ENCODE peak calls at places on chromosomes 1 and 21, in ten cellular contexts. One of them, this sample, is unnamed.

GRCh38 chr1:231939118-231939517 is 312.5 kb downstream of the DISC1 start:
- DNase-seq in prostate gland: no peak
- DNase-seq in fibroblast of lung: no peak
- DNase-seq in BE2C: no peak
- DNase-seq in mucosa of descending colon: no peak
- DNase-seq in psoas muscle: no peak
- DNase-seq in heart left ventricle: no peak
- DNase-seq in OCI-LY7: no peak
- DNase-seq in IMR-90: no peak
- DNase-seq in foreskin fibroblast: no peak
- DNase-seq in this sample: no peak

GRCh38 chr1:165259706-165260105 is 96.8 kb downstream of the LMX1A start:
- DNase-seq in prostate gland: no peak
- DNase-seq in fibroblast of lung: no peak
- DNase-seq in BE2C: no peak
- DNase-seq in mucosa of descending colon: no peak
- DNase-seq in psoas muscle: no peak
- DNase-seq in heart left ventricle: no peak
- DNase-seq in OCI-LY7: no peak
- DNase-seq in IMR-90: no peak
- DNase-seq in foreskin fibroblast: no peak
- DNase-seq in this sample: no peak

GRCh38 chr1:223827193-223827663 is 18.5 kb downstream of the TP53BP2 start:
- DNase-seq in prostate gland: no peak
- DNase-seq in fibroblast of lung: peak; percentile 55
- DNase-seq in BE2C: no peak
- DNase-seq in mucosa of descending colon: no peak
- DNase-seq in psoas muscle: no peak
- DNase-seq in heart left ventricle: no peak
- DNase-seq in OCI-LY7: no peak
- DNase-seq in IMR-90: peak; percentile 59
- DNase-seq in foreskin fibroblast: peak; percentile 39
- DNase-seq in this sample: no peak

GRCh38 chr1:204130989-204131892 is 20.6 kb downstream of the ETNK2 start:
- DNase-seq in prostate gland: no peak
- DNase-seq in fibroblast of lung: peak; percentile 87
- DNase-seq in BE2C: no peak
- DNase-seq in mucosa of descending colon: no peak
- DNase-seq in psoas muscle: no peak
- DNase-seq in heart left ventricle: no peak
- DNase-seq in OCI-LY7: no peak
- DNase-seq in IMR-90: peak; percentile 89
- DNase-seq in foreskin fibroblast: peak; percentile 91
- DNase-seq in this sample: peak; percentile 90

GRCh38 chr1:46211051-46211450 is 7.9 kb downstream of the LURAP1 start:
- DNase-seq in prostate gland: no peak
- DNase-seq in fibroblast of lung: no peak
- DNase-seq in BE2C: no peak
- DNase-seq in mucosa of descending colon: no peak
- DNase-seq in psoas muscle: no peak
- DNase-seq in heart left ventricle: no peak
- DNase-seq in OCI-LY7: no peak
- DNase-seq in IMR-90: no peak
- DNase-seq in foreskin fibroblast: no peak
- DNase-seq in this sample: no peak

GRCh38 chr1:184023133-184023532 is 14.4 kb downstream of the COLGALT2 start:
- DNase-seq in prostate gland: no peak
- DNase-seq in fibroblast of lung: no peak
- DNase-seq in BE2C: no peak
- DNase-seq in mucosa of descending colon: no peak
- DNase-seq in psoas muscle: no peak
- DNase-seq in heart left ventricle: no peak
- DNase-seq in OCI-LY7: no peak
- DNase-seq in IMR-90: no peak
- DNase-seq in foreskin fibroblast: peak; percentile 6
- DNase-seq in this sample: no peak

GRCh38 chr1:217014066-217014465 is 290.8 kb upstream of the ESRRG start:
- DNase-seq in prostate gland: no peak
- DNase-seq in fibroblast of lung: no peak
- DNase-seq in BE2C: no peak
- DNase-seq in mucosa of descending colon: no peak
- DNase-seq in psoas muscle: no peak
- DNase-seq in heart left ventricle: no peak
- DNase-seq in OCI-LY7: no peak
- DNase-seq in IMR-90: no peak
- DNase-seq in foreskin fibroblast: no peak
- DNase-seq in this sample: no peak

GRCh38 chr1:14928412-14928811 is 225.1 kb upstream of the TMEM51 start:
- DNase-seq in prostate gland: no peak
- DNase-seq in fibroblast of lung: no peak
- DNase-seq in BE2C: no peak
- DNase-seq in mucosa of descending colon: no peak
- DNase-seq in psoas muscle: no peak
- DNase-seq in heart left ventricle: no peak
- DNase-seq in OCI-LY7: no peak
- DNase-seq in IMR-90: no peak
- DNase-seq in foreskin fibroblast: no peak
- DNase-seq in this sample: no peak

GRCh38 chr21:27572681-27573080 is 605.8 kb upstream of the ADAMTS5 start:
- DNase-seq in prostate gland: no peak
- DNase-seq in fibroblast of lung: peak; percentile 85
- DNase-seq in BE2C: no peak
- DNase-seq in mucosa of descending colon: no peak
- DNase-seq in psoas muscle: no peak
- DNase-seq in heart left ventricle: no peak
- DNase-seq in OCI-LY7: no peak
- DNase-seq in IMR-90: peak; percentile 90
- DNase-seq in foreskin fibroblast: peak; percentile 89
- DNase-seq in this sample: peak; percentile 86

GRCh38 chr21:27569091-27569490 is 602.2 kb upstream of the ADAMTS5 start:
- DNase-seq in prostate gland: no peak
- DNase-seq in fibroblast of lung: peak; percentile 9
- DNase-seq in BE2C: no peak
- DNase-seq in mucosa of descending colon: no peak
- DNase-seq in psoas muscle: no peak
- DNase-seq in heart left ventricle: no peak
- DNase-seq in OCI-LY7: no peak
- DNase-seq in IMR-90: peak; percentile 36
- DNase-seq in foreskin fibroblast: peak; percentile 66
- DNase-seq in this sample: no peak

GRCh38 chr21:27570306-27570868 is 603.5 kb upstream of the ADAMTS5 start:
- DNase-seq in prostate gland: no peak
- DNase-seq in fibroblast of lung: peak; percentile 90
- DNase-seq in BE2C: no peak
- DNase-seq in mucosa of descending colon: peak; percentile 10
- DNase-seq in psoas muscle: peak; percentile 76
- DNase-seq in heart left ventricle: peak; percentile 63
- DNase-seq in OCI-LY7: no peak
- DNase-seq in IMR-90: peak; percentile 94
- DNase-seq in foreskin fibroblast: peak; percentile 97
- DNase-seq in this sample: peak; percentile 94

GRCh38 chr21:27571706-27572105 is 604.8 kb upstream of the ADAMTS5 start:
- DNase-seq in prostate gland: no peak
- DNase-seq in fibroblast of lung: peak; percentile 85
- DNase-seq in BE2C: no peak
- DNase-seq in mucosa of descending colon: no peak
- DNase-seq in psoas muscle: no peak
- DNase-seq in heart left ventricle: no peak
- DNase-seq in OCI-LY7: no peak
- DNase-seq in IMR-90: peak; percentile 81
- DNase-seq in foreskin fibroblast: peak; percentile 75
- DNase-seq in this sample: peak; percentile 72

DNA sequence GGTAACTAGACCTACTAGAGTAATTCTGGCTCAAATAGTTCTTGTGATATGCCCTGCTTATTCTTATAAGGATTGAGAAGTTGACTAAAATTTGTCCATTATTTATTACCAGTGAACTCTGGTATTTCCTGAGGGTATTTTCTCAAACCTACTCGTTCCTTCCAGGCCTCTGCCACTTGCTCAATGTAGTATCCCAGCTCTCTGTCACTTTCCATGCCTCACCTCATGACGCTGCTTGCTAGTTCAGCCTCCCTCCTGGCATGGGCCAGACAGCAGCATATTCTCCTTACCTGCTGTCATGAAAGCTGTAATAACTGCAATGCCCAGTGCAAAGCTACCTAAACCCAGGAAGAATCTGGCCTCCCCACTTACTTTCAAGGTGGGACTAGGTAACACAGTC is 602.9 kb upstream of the ADAMTS5 start:
- DNase-seq in prostate gland: no peak
- DNase-seq in fibroblast of lung: no peak
- DNase-seq in BE2C: no peak
- DNase-seq in mucosa of descending colon: no peak
- DNase-seq in psoas muscle: no peak
- DNase-seq in heart left ventricle: no peak
- DNase-seq in OCI-LY7: no peak
- DNase-seq in IMR-90: no peak
- DNase-seq in foreskin fibroblast: no peak
- DNase-seq in this sample: no peak
- H3K4me3 ChIP-seq in prostate gland: no peak overlapping the region
- H3K4me3 ChIP-seq in fibroblast of lung: no peak overlapping the region
- H3K4me3 ChIP-seq in BE2C: no peak overlapping the region
- H3K4me3 ChIP-seq in mucosa of descending colon: no peak overlapping the region
- H3K4me3 ChIP-seq in psoas muscle: no peak overlapping the region
- H3K4me3 ChIP-seq in heart left ventricle: no peak overlapping the region
- H3K4me3 ChIP-seq in OCI-LY7: no peak overlapping the region
- H3K4me3 ChIP-seq in IMR-90: no peak overlapping the region
- H3K4me3 ChIP-seq in foreskin fibroblast: no peak overlapping the region
- H3K4me3 ChIP-seq in this sample: no peak overlapping the region

GRCh38 chr1:172401907-172402306 is 18.6 kb upstream of the C1orf105 start:
- DNase-seq in prostate gland: no peak
- DNase-seq in fibroblast of lung: no peak
- DNase-seq in BE2C: no peak
- DNase-seq in mucosa of descending colon: no peak
- DNase-seq in psoas muscle: no peak
- DNase-seq in heart left ventricle: no peak
- DNase-seq in OCI-LY7: peak; percentile 22
- DNase-seq in IMR-90: no peak
- DNase-seq in foreskin fibroblast: no peak
- DNase-seq in this sample: no peak
- TF ChIP-seq CTCF in prostate gland: no peak
- TF ChIP-seq CTCF in fibroblast of lung: no peak
- TF ChIP-seq CTCF in BE2C: peak; percentile 59
- TF ChIP-seq CTCF in mucosa of descending colon: no peak
- TF ChIP-seq CTCF in psoas muscle: no peak
- TF ChIP-seq CTCF in heart left ventricle: no peak
- TF ChIP-seq CTCF in OCI-LY7: peak; percentile 67
- TF ChIP-seq CTCF in IMR-90: peak; percentile 8
- TF ChIP-seq CTCF in foreskin fibroblast: no peak
- TF ChIP-seq CTCF in this sample: peak; percentile 22

DNA sequence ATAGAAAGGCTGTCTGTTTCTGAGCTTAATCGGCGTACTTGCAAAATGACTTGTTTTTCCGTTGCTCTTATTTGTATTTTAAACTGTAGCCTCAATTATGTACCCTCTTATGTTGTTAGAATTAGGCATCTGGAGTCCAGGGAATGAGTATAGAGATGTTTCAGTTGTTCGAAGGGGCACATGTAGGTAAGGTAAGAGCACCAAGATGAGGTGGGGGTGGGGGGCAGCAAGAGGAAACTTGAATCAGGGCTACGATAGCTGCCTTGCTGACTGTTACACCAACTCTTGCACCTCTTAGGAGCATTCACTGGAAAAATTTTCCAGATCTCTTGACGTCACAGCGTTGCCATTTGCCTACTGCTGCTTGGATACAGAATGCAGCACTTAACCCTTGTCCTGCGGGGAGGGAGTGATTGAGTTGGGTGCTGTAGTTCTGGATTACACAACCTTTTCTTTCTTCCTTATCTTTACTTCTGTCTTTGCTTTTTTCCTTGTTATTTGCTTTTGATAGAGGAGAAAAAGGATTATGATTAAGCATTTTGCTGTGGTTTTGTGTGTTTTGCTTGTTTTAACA is 3.2 kb downstream of the ATP1B1 start:
- DNase-seq in prostate gland: peak; percentile 53
- DNase-seq in fibroblast of lung: peak; percentile 94
- DNase-seq in BE2C: peak; percentile 76
- DNase-seq in mucosa of descending colon: peak; percentile 85
- DNase-seq in psoas muscle: no peak
- DNase-seq in heart left ventricle: peak; percentile 49
- DNase-seq in OCI-LY7: peak; percentile 30
- DNase-seq in IMR-90: peak; percentile 92
- DNase-seq in foreskin fibroblast: peak; percentile 84
- DNase-seq in this sample: peak; percentile 87
- H3K4me3 ChIP-seq in prostate gland: no peak overlapping the region
- H3K4me3 ChIP-seq in fibroblast of lung: peak overlapping the region; percentile 7
- H3K4me3 ChIP-seq in BE2C: peak overlapping the region; percentile 100
- H3K4me3 ChIP-seq in mucosa of descending colon: no peak overlapping the region
- H3K4me3 ChIP-seq in psoas muscle: peak overlapping the region; percentile 100
- H3K4me3 ChIP-seq in heart left ventricle: peak overlapping the region; percentile 79
- H3K4me3 ChIP-seq in OCI-LY7: peak overlapping the region; percentile 94
- H3K4me3 ChIP-seq in IMR-90: no peak overlapping the region
- H3K4me3 ChIP-seq in foreskin fibroblast: peak overlapping the region; percentile 8
- H3K4me3 ChIP-seq in this sample: peak overlapping the region; percentile 57

GRCh38 chr1:17851075-17851474 is 95.9 kb downstream of the ACTL8 start:
- DNase-seq in prostate gland: no peak
- DNase-seq in fibroblast of lung: no peak
- DNase-seq in BE2C: no peak
- DNase-seq in mucosa of descending colon: no peak
- DNase-seq in psoas muscle: no peak
- DNase-seq in heart left ventricle: no peak
- DNase-seq in OCI-LY7: no peak
- DNase-seq in IMR-90: no peak
- DNase-seq in foreskin fibroblast: no peak
- DNase-seq in this sample: no peak

GRCh38 chr1:17852383-17852782 is 97.2 kb downstream of the ACTL8 start:
- DNase-seq in prostate gland: no peak
- DNase-seq in fibroblast of lung: no peak
- DNase-seq in BE2C: no peak
- DNase-seq in mucosa of descending colon: no peak
- DNase-seq in psoas muscle: no peak
- DNase-seq in heart left ventricle: no peak
- DNase-seq in OCI-LY7: no peak
- DNase-seq in IMR-90: no peak
- DNase-seq in foreskin fibroblast: no peak
- DNase-seq in this sample: no peak

GRCh38 chr1:17853241-17853640 is 98.1 kb downstream of the ACTL8 start:
- DNase-seq in prostate gland: no peak
- DNase-seq in fibroblast of lung: no peak
- DNase-seq in BE2C: no peak
- DNase-seq in mucosa of descending colon: no peak
- DNase-seq in psoas muscle: no peak
- DNase-seq in heart left ventricle: no peak
- DNase-seq in OCI-LY7: no peak
- DNase-seq in IMR-90: no peak
- DNase-seq in foreskin fibroblast: no peak
- DNase-seq in this sample: no peak

GRCh38 chr1:17845583-17845982 is 90.5 kb downstream of the ACTL8 start:
- DNase-seq in prostate gland: no peak
- DNase-seq in fibroblast of lung: no peak
- DNase-seq in BE2C: no peak
- DNase-seq in mucosa of descending colon: no peak
- DNase-seq in psoas muscle: no peak
- DNase-seq in heart left ventricle: no peak
- DNase-seq in OCI-LY7: no peak
- DNase-seq in IMR-90: no peak
- DNase-seq in foreskin fibroblast: no peak
- DNase-seq in this sample: no peak

DNA sequence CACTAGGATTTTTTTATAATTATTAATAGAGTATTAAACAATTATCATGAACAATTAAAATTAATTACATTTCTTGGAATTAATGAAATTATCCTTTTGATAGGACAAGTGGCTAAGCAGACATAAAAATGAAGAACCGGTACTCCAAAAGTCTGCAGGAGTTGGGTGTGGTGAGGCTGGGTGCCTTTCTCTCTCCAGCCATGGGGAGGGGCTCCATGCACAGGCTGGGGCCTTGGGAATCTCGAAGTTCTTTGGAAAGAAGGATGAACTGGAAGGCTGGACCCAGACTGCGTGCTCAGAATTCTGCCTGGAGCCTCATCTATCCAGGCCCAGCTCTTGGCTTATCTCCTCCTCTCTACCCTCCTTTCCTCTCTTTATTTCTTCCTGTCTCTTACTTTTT is 94.1 kb downstream of the ACTL8 start:
- DNase-seq in prostate gland: no peak
- DNase-seq in fibroblast of lung: no peak
- DNase-seq in BE2C: no peak
- DNase-seq in mucosa of descending colon: no peak
- DNase-seq in psoas muscle: no peak
- DNase-seq in heart left ventricle: no peak
- DNase-seq in OCI-LY7: no peak
- DNase-seq in IMR-90: peak; percentile 25
- DNase-seq in foreskin fibroblast: peak; percentile 43
- DNase-seq in this sample: no peak
- TF ChIP-seq CTCF in prostate gland: no peak
- TF ChIP-seq CTCF in fibroblast of lung: peak; percentile 47
- TF ChIP-seq CTCF in BE2C: peak; percentile 5
- TF ChIP-seq CTCF in mucosa of descending colon: no peak
- TF ChIP-seq CTCF in psoas muscle: no peak
- TF ChIP-seq CTCF in heart left ventricle: peak; percentile 15
- TF ChIP-seq CTCF in OCI-LY7: no peak
- TF ChIP-seq CTCF in IMR-90: peak; percentile 74
- TF ChIP-seq CTCF in foreskin fibroblast: peak; percentile 58
- TF ChIP-seq CTCF in this sample: peak; percentile 50